ENCODE peak calls at places on chromosomes 2 and 18, in four cellular contexts. O is AG10803, D is astrocyte of the spinal cord, P is astrocyte. R is an unnamed sample.

GRCh38 chr2:174744111-174744510 is 20.2 kb downstream of the CHRNA1 start:
- DNase-seq in O (no peak), D (no peak), P (no peak), R (no peak)

GRCh38 chr18:42045346-42045745 is 90.3 kb downstream of the PIK3C3 start:
- DNase-seq in O (peak), D (no peak), P (peak), R (peak)

GRCh38 chr18:9876867-9877654 is 8.7 kb upstream of the TXNDC2 start:
- DNase-seq in O (peak), D (peak), P (peak), R (peak)

GRCh38 chr2:128753321-128753720 is 434.7 kb upstream of the HS6ST1 start:
- DNase-seq in O (no peak), D (no peak), P (no peak), R (no peak)

GRCh38 chr2:124402274-124402673 is 377.2 kb downstream of the CNTNAP5 start:
- DNase-seq in O (no peak), D (no peak), P (no peak), R (no peak)

GRCh38 chr2:74206180-74206688 is 7.8 kb downstream of the MTHFD2 start:
- DNase-seq in O (peak), D (peak), P (peak), R (peak)

GRCh38 chr2:134087371-134087921 is 166.4 kb upstream of the MGAT5 start:
- DNase-seq in O (no peak), D (no peak), P (peak), R (no peak)

GRCh38 chr2:240965296-240965904 is 33.0 kb upstream of the SNED1 start:
- DNase-seq in O (no peak), D (no peak), P (no peak), R (no peak)

GRCh38 chr2:19902272-19902730 is 518 bp upstream of the TTC32 start:
- DNase-seq in O (no peak), D (no peak), P (no peak), R (peak)

GRCh38 chr2:159797468-159798375 is at the start of gene CD302:
- DNase-seq in O (peak), D (peak), P (peak), R (peak)

GRCh38 chr18:75830848-75831247 is 403.3 kb upstream of the SMIM21 start:
- DNase-seq in O (no peak), D (no peak), P (no peak), R (no peak)

GRCh38 chr2:197167608-197168287 is 142.8 kb downstream of the ANKRD44 start:
- DNase-seq in O (no peak), D (no peak), P (no peak), R (no peak)

GRCh38 chr2:55050133-55050994 is at the start of gene RTN4:
- DNase-seq in O (peak), D (peak), P (peak), R (peak)

GRCh38 chr2:43075906-43076585 is 150.4 kb downstream of the ZFP36L2 start:
- DNase-seq in O (peak), D (peak), P (peak), R (peak)

GRCh38 chr2:237453671-237454070 is 33.4 kb upstream of the MLPH start:
- DNase-seq in O (no peak), D (no peak), P (no peak), R (no peak)

GRCh38 chr2:33598472-33599174 is 476 bp downstream of the FAM98A start:
- DNase-seq in O (peak), D (peak), P (peak), R (no peak)

GRCh38 chr18:42534313-42534712 is 579.3 kb downstream of the PIK3C3 start:
- DNase-seq in O (no peak), D (no peak), P (no peak), R (no peak)

GRCh38 chr2:241255542-241256167 is 59.8 kb downstream of the HDLBP start:
- DNase-seq in O (no peak), D (no peak), P (no peak), R (peak)

GRCh38 chr2:27776097-27776496 is 4.6 kb downstream of the MRPL33 start:
- DNase-seq in O (peak), D (no peak), P (peak), R (peak)

GRCh38 chr2:64646007-64646880 is 7.5 kb downstream of the SERTAD2 start:
- DNase-seq in O (peak), D (peak), P (no peak), R (peak)
- H3K4me3 ChIP-seq in O (no peak), D (no peak), P (no peak), R (no peak)

GRCh38 chr2:68722712-68723111 is 11.9 kb upstream of the ARHGAP25 start:
- DNase-seq in O (no peak), D (no peak), P (no peak), R (no peak)
- TF ChIP-seq CTCF in O (peak), D (no peak), P (no peak), R (no peak)

DNA sequence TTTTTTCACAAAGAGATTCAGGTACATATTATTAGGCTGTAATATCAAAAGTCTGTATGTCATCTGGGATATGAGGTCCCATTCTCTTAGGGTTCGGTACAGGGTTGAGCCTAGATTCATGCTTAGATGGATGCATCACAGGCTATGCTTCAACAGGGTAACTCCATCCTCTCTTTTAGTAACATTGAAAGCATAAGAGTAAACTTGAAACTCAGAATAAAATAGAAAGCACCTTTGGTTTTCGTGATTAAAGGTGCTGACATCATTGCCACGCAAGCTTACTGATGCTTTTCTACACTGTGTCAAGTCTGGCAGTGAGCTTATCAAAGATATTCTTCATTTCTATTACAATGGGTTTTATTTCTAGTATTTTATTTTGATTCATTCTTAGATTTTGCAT is 419.1 kb upstream of the DSEL start:
- DNase-seq in O (no peak), D (no peak), P (no peak), R (no peak)
- H3K4me3 ChIP-seq in O (no peak), D (no peak), P (no peak), R (no peak)

DNA sequence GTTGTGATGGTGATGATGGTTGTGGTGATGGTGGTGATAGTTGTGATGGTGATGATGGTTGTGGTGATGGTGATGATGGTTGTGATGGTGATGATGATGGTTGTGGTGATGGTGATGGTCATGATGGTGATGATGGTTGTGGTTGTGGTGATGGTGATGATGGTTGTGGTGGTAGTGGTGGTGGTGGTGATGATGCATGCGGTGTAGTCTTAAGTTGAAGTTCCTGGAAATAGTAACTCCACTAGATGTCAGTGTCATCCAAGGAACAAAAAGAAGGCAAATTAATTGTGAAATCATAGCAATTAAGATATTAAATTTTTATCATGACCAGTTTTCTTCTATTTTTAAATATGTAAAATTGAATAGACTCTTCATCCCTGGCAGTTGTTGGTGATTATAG is 309.2 kb downstream of the AGAP1 start:
- DNase-seq in O (no peak), D (peak), P (peak), R (peak)
- TF ChIP-seq CTCF in O (peak), D (peak), P (peak), R (no peak)

DNA sequence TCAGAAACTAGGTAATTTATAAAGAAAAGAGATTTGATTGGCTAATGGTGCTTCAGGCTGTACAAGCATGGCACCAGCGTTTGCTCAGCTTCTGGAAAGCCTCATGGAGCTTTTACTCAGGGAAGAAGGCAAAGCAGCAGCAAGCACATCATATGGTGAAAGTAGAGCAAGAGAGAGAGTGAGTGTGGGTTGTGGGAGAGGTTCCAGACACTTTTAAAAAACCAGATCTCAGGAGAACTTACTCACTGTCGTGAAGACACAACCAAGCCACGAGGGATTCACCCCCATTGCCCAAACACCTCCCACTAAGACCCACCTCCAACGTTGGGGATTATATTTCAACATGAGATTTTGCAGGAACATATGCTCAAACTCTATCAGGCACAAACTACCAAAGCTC is 554.6 kb upstream of the TNP1 start:
- DNase-seq in O (no peak), D (no peak), P (no peak), R (no peak)
- H3K4me3 ChIP-seq in O (no peak), D (no peak), P (no peak), R (no peak)

GRCh38 chr2:150716186-150716585 is 228.7 kb upstream of the RND3 start:
- DNase-seq in O (peak), D (no peak), P (peak), R (peak)

GRCh38 chr2:150718280-150718679 is 230.8 kb upstream of the RND3 start:
- DNase-seq in O (no peak), D (no peak), P (no peak), R (no peak)
- TF ChIP-seq CTCF in O (no peak), D (no peak), P (no peak), R (no peak)

GRCh38 chr2:144524190-144524957 is 4.5 kb upstream of the ZEB2 start:
- DNase-seq in O (no peak), D (peak), P (no peak), R (no peak)

GRCh38 chr2:144522741-144523605 is 3.1 kb upstream of the ZEB2 start:
- DNase-seq in O (no peak), D (peak), P (no peak), R (peak)

GRCh38 chr2:144521702-144522101 is 1.8 kb upstream of the ZEB2 start:
- DNase-seq in O (no peak), D (no peak), P (no peak), R (no peak)

GRCh38 chr2:144520718-144521487 is 984 bp upstream of the ZEB2 start:
- DNase-seq in O (peak), D (peak), P (no peak), R (peak)

GRCh38 chr2:144523606-144524131 is 3.8 kb upstream of the ZEB2 start:
- DNase-seq in O (no peak), D (peak), P (no peak), R (peak)
- H3K4me3 ChIP-seq in O (peak), D (peak), P (peak), R (peak)

R was measured in foreskin fibroblast.